ENCODE peak calls at places on chromosomes 2 and 18, in eight cellular contexts. J is hepatocyte; A is MG63; L is gastrocnemius medialis; U is PC-9; V is GM23248; B is CD4-positive, CD25-positive, alpha-beta regulatory T cell; N is heart left ventricle. H is an unnamed sample.

GRCh38 chr2:36697424-36698066 is 1.0 kb downstream of the VIT start:
- DNase-seq in J (no peak), B (no peak), V (no peak), A (peak), N (no peak), U (no peak), L (no peak), H (no peak)

GRCh38 chr2:173210270-173211196 is 134.9 kb downstream of the MAP3K20 start:
- DNase-seq in A (peak), U (peak), N (peak), B (peak), J (peak), V (peak), L (peak), H (peak)

GRCh38 chr2:206962966-206963365 is 23.6 kb downstream of the CPO start:
- DNase-seq in A (no peak), J (no peak), N (no peak), B (no peak), V (no peak), U (no peak), L (no peak), H (no peak)

GRCh38 chr2:172241219-172241618 is 138.5 kb upstream of the DLX2 start:
- DNase-seq in J (no peak), L (no peak), A (no peak), B (no peak), V (no peak), U (no peak), N (no peak), H (no peak)

GRCh38 chr2:25976884-25977741 is 5.2 kb downstream of the KIF3C start:
- DNase-seq in A (peak), V (peak), B (no peak), U (peak), N (no peak), L (no peak), J (no peak), H (no peak)

GRCh38 chr2:79453918-79454317 is 58.9 kb upstream of the CTNNA2 start:
- DNase-seq in V (peak), J (peak), L (no peak), U (no peak), N (no peak), A (no peak), B (no peak), H (peak)

GRCh38 chr2:128319773-128320608 is 1.3 kb upstream of the HS6ST1 start:
- DNase-seq in L (no peak), A (no peak), B (no peak), U (no peak), V (no peak), J (no peak), N (no peak), H (no peak)

GRCh38 chr2:232882505-232883115 is 12.5 kb downstream of the SNORC start:
- DNase-seq in V (no peak), B (no peak), U (no peak), N (no peak), A (no peak), J (no peak), L (no peak), H (no peak)

GRCh38 chr2:179900655-179901054 is 39.2 kb upstream of the ZNF385B start:
- DNase-seq in L (no peak), A (peak), J (no peak), U (no peak), V (no peak), B (no peak), N (no peak), H (no peak)

GRCh38 chr2:86616502-86616901 is 7.2 kb downstream of the RNF103 start:
- DNase-seq in A (no peak), U (no peak), V (no peak), B (no peak), N (no peak), L (no peak), J (no peak), H (no peak)

GRCh38 chr2:188870289-188870688 is 103.9 kb upstream of the COL3A1 start:
- DNase-seq in B (no peak), J (peak), N (no peak), U (no peak), V (peak), L (no peak), A (no peak), H (peak)

GRCh38 chr2:196677404-196677803 is 37.9 kb downstream of the CCDC150 start:
- DNase-seq in B (no peak), N (no peak), J (peak), U (no peak), A (peak), V (peak), L (no peak), H (peak)

DNA sequence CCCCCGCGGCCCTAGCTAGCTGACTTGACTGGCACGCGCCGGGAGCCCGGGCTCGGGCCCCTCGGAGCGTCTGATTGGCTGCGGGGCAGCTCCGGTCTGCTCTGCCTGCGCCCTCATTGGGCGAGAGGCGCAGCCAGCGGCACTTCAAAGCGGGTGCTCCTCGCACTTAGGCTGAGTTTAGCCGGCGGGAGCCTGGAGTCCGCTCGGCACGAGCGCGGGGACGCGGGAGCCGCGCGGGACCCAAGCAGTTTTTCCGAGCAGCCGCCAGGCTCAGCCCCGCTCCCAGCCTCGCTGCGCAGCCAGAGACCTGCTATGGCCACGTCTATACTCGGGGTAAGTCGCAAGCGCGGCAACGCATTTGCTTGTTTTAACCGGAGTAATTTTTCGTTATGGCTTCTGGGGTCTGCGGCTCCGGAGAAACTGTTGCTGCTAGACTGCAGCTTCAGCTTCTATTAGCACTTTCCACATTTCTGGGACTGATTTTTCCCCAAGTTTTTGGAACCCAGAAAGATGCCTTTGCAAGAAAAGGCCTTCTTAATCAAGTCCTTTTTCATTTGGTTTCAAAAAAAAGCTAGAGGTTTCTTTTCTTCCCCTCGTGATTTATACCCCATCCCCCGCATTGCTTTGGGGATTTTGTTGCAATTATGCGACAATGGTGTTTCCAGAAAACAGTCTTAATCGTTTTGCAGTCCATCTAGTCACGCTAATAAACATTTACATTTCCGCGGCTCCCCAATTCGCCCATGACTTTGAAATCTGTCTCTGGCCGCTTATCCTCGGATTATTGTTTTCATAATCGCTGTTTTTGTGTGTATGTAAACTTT is at the start of gene SP9:
- DNase-seq in L (no peak), V (peak), A (peak), J (peak), U (no peak), B (no peak), N (no peak), H (peak)
- H3K4me3 ChIP-seq in L (peak), V (peak), A (peak), J (peak), U (no peak), B (peak), N (peak), H (no peak)

DNA sequence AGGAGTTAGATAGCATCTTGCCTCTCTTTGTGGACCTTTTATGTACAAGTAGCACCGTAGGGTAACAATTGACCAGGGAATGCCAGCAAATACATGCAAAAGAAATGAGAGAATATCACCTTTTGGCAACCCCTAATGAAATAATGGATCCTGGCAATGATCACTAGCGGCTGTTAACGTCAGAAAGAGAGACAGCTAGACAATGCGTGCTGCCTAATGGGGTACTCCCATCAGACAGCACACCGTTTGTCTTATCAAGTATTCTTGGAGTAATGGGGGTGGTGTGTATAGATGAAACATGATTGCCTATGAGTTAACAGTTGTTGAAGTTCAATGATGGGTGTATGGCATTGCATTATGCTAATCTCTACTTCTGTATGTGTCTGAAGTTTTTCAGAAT is 1.6 kb downstream of the ELAC1 start:
- DNase-seq in L (no peak), N (no peak), V (no peak), U (no peak), J (no peak), B (no peak), A (no peak), H (no peak)
- H3K4me3 ChIP-seq in L (no peak), N (no peak), V (peak), U (peak), J (no peak), B (peak), A (no peak), H (peak)

GRCh38 chr18:57432118-57432517 is 3.1 kb upstream of the ONECUT2 start:
- DNase-seq in U (no peak), J (no peak), A (no peak), V (no peak), L (no peak), B (no peak), N (no peak), H (no peak)

GRCh38 chr18:57434177-57434535 is 1.0 kb upstream of the ONECUT2 start:
- DNase-seq in J (no peak), A (no peak), V (no peak), B (no peak), N (no peak), U (no peak), L (no peak), H (no peak)

GRCh38 chr18:57434536-57435494 is at the start of gene ONECUT2:
- DNase-seq in V (peak), J (peak), N (peak), U (peak), L (peak), B (peak), A (peak), H (peak)

GRCh38 chr18:57432765-57433400 is 2.3 kb upstream of the ONECUT2 start:
- DNase-seq in L (no peak), U (no peak), A (no peak), B (no peak), J (no peak), V (no peak), N (no peak), H (no peak)

GRCh38 chr18:57433492-57434176 is 1.5 kb upstream of the ONECUT2 start:
- DNase-seq in B (no peak), A (no peak), N (no peak), U (peak), V (peak), J (no peak), L (no peak), H (no peak)
- H3K4me3 ChIP-seq in B (no peak), A (no peak), N (no peak), U (peak), V (no peak), J (no peak), L (no peak), H (no peak)

GRCh38 chr2:9549420-9549819 is 6.2 kb downstream of the ADAM17 start:
- DNase-seq in A (no peak), N (no peak), L (no peak), U (no peak), B (no peak), V (no peak), J (no peak), H (no peak)

GRCh38 chr2:9552491-9553178 is 3.0 kb downstream of the ADAM17 start:
- DNase-seq in J (no peak), U (peak), V (peak), B (no peak), A (no peak), N (no peak), L (no peak), H (peak)

GRCh38 chr2:9547272-9547991 is 8.2 kb downstream of the ADAM17 start:
- DNase-seq in J (no peak), U (no peak), B (no peak), V (peak), L (no peak), N (no peak), A (peak), H (peak)

GRCh38 chr2:9545502-9545901 is 10.1 kb downstream of the ADAM17 start:
- DNase-seq in B (no peak), V (no peak), L (no peak), A (no peak), N (no peak), U (no peak), J (no peak), H (no peak)

DNA sequence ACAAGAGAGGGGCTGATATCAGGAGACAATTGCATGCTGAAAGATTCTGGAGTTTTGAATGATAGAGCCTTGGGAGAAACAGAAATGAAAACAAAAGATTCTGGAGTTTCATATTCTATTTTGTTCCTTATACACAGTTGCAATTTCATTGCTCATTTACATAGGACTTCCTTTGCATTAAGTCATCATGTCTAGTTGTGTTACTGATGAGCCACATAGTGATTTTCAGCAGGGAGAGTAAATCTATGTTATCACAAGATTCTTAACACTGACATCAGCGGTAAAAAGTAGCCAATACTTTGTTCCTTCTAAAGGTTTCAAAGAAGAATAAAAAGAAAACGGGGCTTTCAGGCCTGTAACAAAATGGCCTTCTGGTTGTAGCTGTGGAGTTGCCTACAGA is 7.1 kb downstream of the ADAM17 start:
- DNase-seq in A (no peak), N (no peak), V (peak), B (peak), J (no peak), L (no peak), U (no peak), H (no peak)
- H3K4me3 ChIP-seq in A (no peak), N (peak), V (no peak), B (peak), J (no peak), L (no peak), U (no peak), H (no peak)

GRCh38 chr2:3269425-3270094 is 108.1 kb downstream of the EIPR1 start:
- DNase-seq in A (no peak), B (no peak), V (no peak), L (no peak), U (no peak), N (no peak), J (no peak), H (no peak)

GRCh38 chr2:3266727-3267548 is 110.7 kb downstream of the EIPR1 start:
- DNase-seq in U (no peak), A (no peak), L (no peak), N (no peak), J (no peak), B (no peak), V (no peak), H (no peak)

GRCh38 chr2:3267549-3267867 is 110.1 kb downstream of the EIPR1 start:
- DNase-seq in J (no peak), U (no peak), N (no peak), B (no peak), A (no peak), V (no peak), L (no peak), H (no peak)

GRCh38 chr2:3268705-3269029 is 109.0 kb downstream of the EIPR1 start:
- DNase-seq in J (no peak), A (no peak), B (no peak), U (no peak), V (no peak), N (no peak), L (no peak), H (no peak)

DNA sequence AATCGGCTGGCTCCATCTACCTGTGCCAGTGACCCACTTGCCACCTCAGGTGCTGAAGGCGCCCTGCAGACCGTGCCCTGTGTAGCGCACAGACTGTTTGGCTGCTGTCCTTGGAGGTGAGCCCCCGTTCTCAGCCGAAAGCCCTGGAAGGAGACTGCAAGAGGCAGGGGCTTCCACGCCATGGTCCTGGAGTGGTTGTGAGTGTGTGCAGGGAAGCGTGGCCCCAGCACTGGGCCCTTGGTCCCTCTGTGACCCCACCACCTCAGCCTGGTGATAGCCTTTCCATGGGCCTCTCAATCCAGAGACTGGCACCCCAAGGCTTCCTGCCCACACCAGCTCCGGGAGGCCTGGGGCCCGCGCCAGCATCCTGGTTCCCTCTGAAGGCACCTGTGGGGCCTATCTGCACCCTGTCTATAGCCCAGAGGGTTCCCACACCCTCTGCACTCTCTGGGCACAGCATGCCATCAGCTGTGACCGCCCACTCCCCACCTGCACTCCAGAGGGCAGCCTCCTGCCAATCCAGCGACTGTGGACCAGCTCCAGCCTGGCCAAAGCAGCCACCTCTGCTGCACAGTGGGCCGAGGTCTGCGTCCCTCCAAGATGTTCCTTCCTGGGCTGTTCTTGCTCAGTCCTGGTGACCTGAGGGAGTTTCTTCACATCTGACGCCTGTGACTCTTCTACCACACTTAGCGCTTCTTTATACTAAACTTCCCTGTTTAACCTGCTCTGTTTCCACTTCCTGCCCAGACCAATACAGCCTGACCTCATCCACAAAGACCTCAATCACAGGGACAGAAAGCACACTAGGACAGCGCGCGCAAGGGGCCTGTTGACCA is 109.5 kb downstream of the EIPR1 start:
- DNase-seq in A (no peak), N (no peak), V (no peak), B (no peak), U (no peak), J (no peak), L (no peak), H (no peak)
- H3K4me3 ChIP-seq in A (no peak), N (no peak), V (no peak), B (no peak), U (no peak), J (no peak), L (no peak), H (no peak)

GRCh38 chr2:64987963-64988419 is 1.2 kb upstream of the SLC1A4 start:
- DNase-seq in B (no peak), L (no peak), J (no peak), V (peak), U (no peak), N (no peak), A (peak), H (no peak)
- H3K4me3 ChIP-seq in B (peak), L (peak), J (peak), V (peak), U (peak), N (peak), A (peak), H (peak)

GRCh38 chr2:148021059-148021985 is at the start of gene MBD5:
- DNase-seq in N (peak), L (peak), V (peak), B (peak), U (peak), A (peak), J (peak), H (peak)
- H3K4me3 ChIP-seq in N (peak), L (peak), V (peak), B (peak), U (peak), A (peak), J (peak), H (peak)

GRCh38 chr18:22603902-22604301 is 186.2 kb upstream of the CTAGE1 start:
- DNase-seq in U (no peak), L (no peak), V (no peak), J (no peak), A (no peak), N (no peak), B (no peak), H (no peak)
- H3K4me3 ChIP-seq in U (no peak), L (no peak), V (no peak), J (no peak), A (no peak), N (no peak), B (no peak), H (no peak)

DNA sequence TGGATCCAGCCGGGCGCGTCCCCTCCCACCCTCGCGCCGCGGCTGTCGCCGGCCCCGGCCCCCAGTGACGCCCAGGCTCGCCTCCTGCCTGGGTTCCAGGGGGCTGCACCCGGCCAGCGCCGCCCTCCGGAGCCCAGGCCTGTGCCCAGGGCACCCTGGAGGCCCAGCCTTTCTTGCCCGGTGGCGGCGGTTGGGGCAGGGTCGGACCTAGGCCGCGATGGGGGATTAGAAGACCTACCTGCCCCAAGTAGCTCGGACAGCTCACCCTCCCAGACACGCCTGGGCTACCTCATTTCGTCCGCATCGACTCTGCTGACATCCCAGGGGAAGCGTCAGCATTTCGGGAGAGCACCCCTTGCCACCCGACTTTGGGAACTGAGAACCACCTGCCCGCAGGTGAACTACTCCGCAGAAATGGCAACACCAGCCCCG is 727 bp upstream of the ARL4C start:
- DNase-seq in N (no peak), L (no peak), B (no peak), V (no peak), U (no peak), J (no peak), A (no peak), H (no peak)
- H3K4me3 ChIP-seq in N (peak), L (peak), B (peak), V (peak), U (peak), J (peak), A (peak), H (peak)